ENCODE peak calls at places on chromosomes 11 and 22, in nine cellular contexts. N, H, Z, W, A, L, K, Y and B are unnamed samples.

GRCh38 chr11:123616505-123617198 is 37.8 kb downstream of the SCN3B start:
- DNase-seq in N (no peak), H (no peak), Z (no peak), W (peak; percentile 68), A (peak; percentile 84), L (no peak), K (no peak), Y (no peak), B (no peak)

GRCh38 chr11:87428266-87428665 is 390.5 kb downstream of the TMEM135 start:
- DNase-seq in N (no peak), H (no peak), Z (no peak), W (peak; percentile 39), A (no peak), L (no peak), K (no peak), Y (no peak), B (no peak)

GRCh38 chr22:48745842-48746788 is 1081.6 kb downstream of the BRD1 start:
- DNase-seq in N (peak; percentile 47), H (no peak), Z (no peak), W (no peak), A (no peak), L (no peak), K (no peak), Y (no peak), B (peak; percentile 58)

GRCh38 chr11:109018639-109019038 is 353.8 kb downstream of the DDX10 start:
- DNase-seq in N (no peak), H (no peak), Z (no peak), W (no peak), A (no peak), L (no peak), K (no peak), Y (no peak), B (no peak)

GRCh38 chr11:107844041-107844440 is 14.5 kb downstream of the SLC35F2 start:
- DNase-seq in N (no peak), H (no peak), Z (no peak), W (peak; percentile 63), A (no peak), L (no peak), K (no peak), Y (no peak), B (no peak)

GRCh38 chr22:42769574-42770447 is 49.1 kb upstream of the A4GALT start:
- DNase-seq in N (peak; percentile 89), H (no peak), Z (peak; percentile 46), W (peak; percentile 81), A (peak; percentile 71), L (no peak), K (no peak), Y (no peak), B (peak; percentile 86)

GRCh38 chr11:83206771-83207413 is 13.4 kb downstream of the ANKRD42 start:
- DNase-seq in N (no peak), H (no peak), Z (no peak), W (no peak), A (no peak), L (no peak), K (no peak), Y (no peak), B (no peak)

GRCh38 chr22:49251371-49251770 is 576.3 kb downstream of the BRD1 start:
- DNase-seq in N (no peak), H (no peak), Z (no peak), W (no peak), A (no peak), L (no peak), K (no peak), Y (no peak), B (peak; percentile 35)

GRCh38 chr11:118111744-118112035 is 24.9 kb upstream of the SMIM35 start:
- DNase-seq in N (no peak), H (no peak), Z (no peak), W (no peak), A (no peak), L (no peak), K (no peak), Y (no peak), B (peak; percentile 49)

GRCh38 chr11:98701541-98701940 is 319.2 kb upstream of the CNTN5 start:
- DNase-seq in N (no peak), H (no peak), Z (no peak), W (no peak), A (no peak), L (no peak), K (no peak), Y (no peak), B (no peak)

GRCh38 chr11:12611352-12611751 is 62.9 kb upstream of the TEAD1 start:
- DNase-seq in N (no peak), H (no peak), Z (no peak), W (no peak), A (no peak), L (no peak), K (no peak), Y (no peak), B (no peak)

GRCh38 chr11:35182317-35182939 is 43.5 kb downstream of the CD44 start:
- DNase-seq in N (no peak), H (no peak), Z (no peak), W (no peak), A (no peak), L (no peak), K (no peak), Y (no peak), B (no peak)

GRCh38 chr11:116207781-116208180 is 565.0 kb downstream of the BUD13 start:
- DNase-seq in N (no peak), H (no peak), Z (no peak), W (no peak), A (no peak), L (no peak), K (no peak), Y (no peak), B (no peak)

GRCh38 chr11:88491674-88492073 is 154.1 kb upstream of the CTSC start:
- DNase-seq in N (no peak), H (no peak), Z (no peak), W (no peak), A (no peak), L (no peak), K (no peak), Y (no peak), B (no peak)

GRCh38 chr11:10327254-10327653 is 22.4 kb downstream of the ADM start:
- DNase-seq in N (no peak), H (no peak), Z (no peak), W (peak; percentile 52), A (no peak), L (no peak), K (no peak), Y (no peak), B (no peak)

GRCh38 chr22:24481641-24482040 is 13.5 kb upstream of the UPB1 start:
- DNase-seq in N (no peak), H (no peak), Z (no peak), W (no peak), A (no peak), L (no peak), K (no peak), Y (no peak), B (no peak)

GRCh38 chr11:47433157-47433556 is 6.9 kb upstream of the PSMC3 start:
- DNase-seq in N (no peak), H (no peak), Z (no peak), W (no peak), A (no peak), L (no peak), K (no peak), Y (no peak), B (no peak)

GRCh38 chr11:119404872-119405271 is 18.1 kb downstream of the THY1 start:
- DNase-seq in N (no peak), H (no peak), Z (no peak), W (no peak), A (no peak), L (no peak), K (no peak), Y (no peak), B (no peak)

GRCh38 chr22:39504071-39504470 is 2.0 kb downstream of the MIEF1 start:
- DNase-seq in N (no peak), H (no peak), Z (no peak), W (no peak), A (no peak), L (no peak), K (no peak), Y (no peak), B (no peak)

GRCh38 chr11:106344392-106344791 is 266.9 kb downstream of the AASDHPPT start:
- DNase-seq in N (no peak), H (no peak), Z (no peak), W (peak; percentile 63), A (no peak), L (no peak), K (no peak), Y (no peak), B (no peak)

GRCh38 chr11:45653277-45653676 is 12.1 kb downstream of the CHST1 start:
- DNase-seq in N (no peak), H (no peak), Z (no peak), W (no peak), A (no peak), L (no peak), K (no peak), Y (no peak), B (no peak)

GRCh38 chr11:131356201-131356600 is 14.2 kb upstream of the NTM start:
- DNase-seq in N (no peak), H (no peak), Z (no peak), W (no peak), A (no peak), L (no peak), K (no peak), Y (no peak), B (no peak)

GRCh38 chr22:19644314-19645223 is 69.7 kb upstream of the SEPTIN5 start:
- DNase-seq in N (no peak), H (no peak), Z (no peak), W (no peak), A (no peak), L (no peak), K (no peak), Y (no peak), B (peak; percentile 86)

GRCh38 chr11:113305440-113306336 is 8.7 kb upstream of the TTC12 start:
- DNase-seq in N (peak; percentile 91), H (peak; percentile 50), Z (peak; percentile 76), W (peak; percentile 46), A (peak; percentile 87), L (peak; percentile 22), K (peak; percentile 87), Y (peak; percentile 78), B (peak; percentile 91)

GRCh38 chr11:76629853-76630599 is 40.5 kb downstream of the LRRC32 start:
- DNase-seq in N (peak; percentile 88), H (no peak), Z (no peak), W (peak; percentile 49), A (peak; percentile 82), L (no peak), K (no peak), Y (peak; percentile 25), B (peak; percentile 91)

GRCh38 chr11:15859411-15859810 is 496.9 kb downstream of the SOX6 start:
- DNase-seq in N (no peak), H (no peak), Z (no peak), W (no peak), A (no peak), L (no peak), K (no peak), Y (no peak), B (no peak)

GRCh38 chr22:49139492-49140151 is 688.1 kb downstream of the BRD1 start:
- DNase-seq in N (peak; percentile 56), H (no peak), Z (no peak), W (no peak), A (no peak), L (no peak), K (no peak), Y (no peak), B (no peak)

GRCh38 chr11:82980947-82981346 is 79.4 kb downstream of the DDIAS start:
- DNase-seq in N (no peak), H (no peak), Z (no peak), W (no peak), A (no peak), L (no peak), K (no peak), Y (no peak), B (no peak)

GRCh38 chr11:76592025-76592914 is 78.3 kb downstream of the LRRC32 start:
- DNase-seq in N (no peak), H (no peak), Z (no peak), W (no peak), A (no peak), L (no peak), K (peak; percentile 39), Y (no peak), B (no peak)

GRCh38 chr11:12195773-12196172 is 85.4 kb downstream of the MICAL2 start:
- DNase-seq in N (no peak), H (peak; percentile 71), Z (no peak), W (no peak), A (no peak), L (peak; percentile 24), K (no peak), Y (peak; percentile 64), B (no peak)

GRCh38 chr22:40289991-40290459 is 56.3 kb upstream of the ADSL start:
- DNase-seq in N (peak; percentile 86), H (peak; percentile 80), Z (no peak), W (no peak), A (peak; percentile 57), L (peak; percentile 42), K (no peak), Y (peak; percentile 77), B (no peak)